ENCODE peak calls at places on chromosomes 16 and 17, in nine cellular contexts. Y, O, H, C, I, E, Z, P and N are unnamed samples.
A peak's percentile ranks its signal among the peaks of the same experiment; 100 is the strongest.

GRCh38 chr16:22625948-22626347 is 115.3 kb downstream of the NPIPB5 start:
- DNase-seq in Y (no peak), O (no peak), H (no peak), C (no peak), I (no peak), E (no peak), Z (no peak), P (no peak), N (no peak)

GRCh38 chr17:39402890-39403605 is 1.6 kb upstream of the FBXL20 start:
- DNase-seq in Y (no peak), O (no peak), H (no peak), C (no peak), I (no peak), E (peak; percentile 10), Z (no peak), P (peak; percentile 46), N (no peak)

GRCh38 chr17:78211032-78211431 is 3.0 kb upstream of the BIRC5 start:
- DNase-seq in Y (no peak), O (no peak), H (no peak), C (no peak), I (no peak), E (no peak), Z (no peak), P (no peak), N (no peak)

GRCh38 chr17:67322039-67322787 is 44.2 kb downstream of the PSMD12 start:
- DNase-seq in Y (no peak), O (no peak), H (no peak), C (no peak), I (peak; percentile 81), E (no peak), Z (no peak), P (no peak), N (no peak)

GRCh38 chr16:66928702-66929388 is 3.5 kb upstream of the RRAD start:
- DNase-seq in Y (peak; percentile 13), O (no peak), H (no peak), C (no peak), I (peak; percentile 58), E (no peak), Z (no peak), P (no peak), N (no peak)

GRCh38 chr16:70428178-70428998 is 10.5 kb downstream of the ST3GAL2 start:
- DNase-seq in Y (no peak), O (no peak), H (peak; percentile 93), C (no peak), I (peak; percentile 75), E (peak; percentile 92), Z (peak; percentile 80), P (peak; percentile 91), N (peak; percentile 22)

GRCh38 chr16:12217341-12217740 is 240.8 kb downstream of the SNX29 start:
- DNase-seq in Y (no peak), O (no peak), H (no peak), C (no peak), I (no peak), E (no peak), Z (no peak), P (no peak), N (no peak)

GRCh38 chr16:53768593-53768992 is 64.6 kb downstream of the FTO start:
- DNase-seq in Y (no peak), O (no peak), H (no peak), C (no peak), I (no peak), E (no peak), Z (no peak), P (no peak), N (no peak)

GRCh38 chr17:72336026-72336803 is 215.4 kb downstream of the SOX9 start:
- DNase-seq in Y (no peak), O (no peak), H (no peak), C (no peak), I (peak; percentile 65), E (no peak), Z (no peak), P (no peak), N (no peak)

GRCh38 chr17:80097307-80097630 is 4.1 kb upstream of the GAA start:
- DNase-seq in Y (no peak), O (no peak), H (no peak), C (no peak), I (no peak), E (no peak), Z (no peak), P (no peak), N (no peak)

GRCh38 chr17:40192961-40193360 is 15.7 kb downstream of the RAPGEFL1 start:
- DNase-seq in Y (no peak), O (no peak), H (no peak), C (no peak), I (no peak), E (no peak), Z (no peak), P (no peak), N (no peak)

GRCh38 chr16:53904533-53904932 is 200.6 kb downstream of the FTO start:
- DNase-seq in Y (no peak), O (no peak), H (no peak), C (no peak), I (no peak), E (no peak), Z (no peak), P (no peak), N (no peak)

GRCh38 chr17:27531469-27531948 is 75.3 kb downstream of the KSR1 start:
- DNase-seq in Y (no peak), O (no peak), H (no peak), C (no peak), I (no peak), E (no peak), Z (no peak), P (no peak), N (no peak)
- H3K27ac ChIP-seq in Y (no peak overlapping the region), O (no peak overlapping the region), H (peak overlapping the region; percentile 22), C (no peak overlapping the region), I (no peak overlapping the region), E (no peak overlapping the region), Z (peak overlapping the region; percentile 31), P (peak overlapping the region; percentile 22), N (peak overlapping the region; percentile 81)

DNA sequence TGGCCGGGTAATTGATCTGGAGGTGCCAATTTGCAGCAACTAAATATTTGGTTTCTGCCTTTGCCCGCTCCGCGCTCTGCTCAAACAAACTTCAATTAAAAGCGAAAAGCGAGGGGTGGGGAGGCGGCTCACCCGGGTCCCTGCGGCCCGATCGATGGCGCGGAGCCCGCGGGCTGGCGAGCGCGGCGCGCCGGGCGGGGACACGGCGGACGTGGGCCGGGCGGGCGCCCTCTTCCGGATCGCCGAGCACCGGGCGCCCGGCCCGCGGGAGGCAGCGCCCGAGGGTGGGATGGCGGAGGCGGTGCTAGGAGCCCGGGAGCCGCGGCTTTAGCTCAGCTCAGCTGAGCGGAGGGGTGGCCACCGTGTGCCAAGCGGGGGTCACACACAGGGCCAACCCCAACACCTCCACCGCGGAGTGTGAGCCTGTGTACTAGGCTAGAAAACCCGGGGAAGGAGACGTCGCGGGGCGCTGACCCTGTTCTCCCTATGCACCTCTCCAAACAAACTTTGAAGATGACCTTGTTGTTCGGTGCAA is 32.2 kb downstream of the DCAKD start:
- DNase-seq in Y (peak; percentile 21), O (peak; percentile 66), H (peak; percentile 60), C (no peak), I (peak; percentile 53), E (peak; percentile 52), Z (no peak), P (no peak), N (no peak)
- H3K27ac ChIP-seq in Y (no peak overlapping the region), O (no peak overlapping the region), H (no peak overlapping the region), C (no peak overlapping the region), I (no peak overlapping the region), E (no peak overlapping the region), Z (no peak overlapping the region), P (peak overlapping the region; percentile 78), N (peak overlapping the region; percentile 16)

GRCh38 chr17:55674107-55674506 is 48.6 kb downstream of the TMEM100 start:
- DNase-seq in Y (no peak), O (no peak), H (no peak), C (no peak), I (no peak), E (no peak), Z (no peak), P (no peak), N (no peak)

GRCh38 chr17:55672585-55673501 is 49.8 kb downstream of the TMEM100 start:
- DNase-seq in Y (no peak), O (no peak), H (peak; percentile 40), C (no peak), I (no peak), E (no peak), Z (no peak), P (no peak), N (no peak)

GRCh38 chr17:55676274-55676673 is 46.4 kb downstream of the TMEM100 start:
- DNase-seq in Y (no peak), O (no peak), H (no peak), C (no peak), I (no peak), E (no peak), Z (no peak), P (no peak), N (no peak)

GRCh38 chr17:55680983-55681382 is 41.7 kb downstream of the TMEM100 start:
- DNase-seq in Y (no peak), O (no peak), H (no peak), C (no peak), I (no peak), E (no peak), Z (no peak), P (no peak), N (no peak)

DNA sequence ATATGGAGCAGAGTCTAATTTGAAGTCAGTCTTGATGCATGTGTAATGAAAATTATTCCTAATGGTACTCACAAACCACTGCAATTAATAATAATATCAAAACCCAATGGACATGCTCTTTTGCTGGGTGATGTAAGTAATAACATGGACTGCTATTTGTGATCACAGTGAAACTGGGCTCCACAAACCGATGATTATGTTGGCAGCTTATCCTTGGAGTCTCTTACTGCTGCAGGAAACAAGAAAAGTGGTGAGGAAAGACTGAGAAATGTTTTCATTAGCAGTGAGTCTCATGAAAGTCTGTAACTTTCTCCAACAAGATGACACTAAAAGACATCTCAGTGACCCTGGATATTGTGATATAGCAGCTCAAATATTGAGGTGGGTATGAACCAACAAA is 45.2 kb downstream of the TMEM100 start:
- DNase-seq in Y (no peak), O (no peak), H (no peak), C (no peak), I (no peak), E (no peak), Z (no peak), P (no peak), N (no peak)
- H3K27ac ChIP-seq in Y (no peak overlapping the region), O (no peak overlapping the region), H (no peak overlapping the region), C (no peak overlapping the region), I (no peak overlapping the region), E (no peak overlapping the region), Z (no peak overlapping the region), P (no peak overlapping the region), N (no peak overlapping the region)

DNA sequence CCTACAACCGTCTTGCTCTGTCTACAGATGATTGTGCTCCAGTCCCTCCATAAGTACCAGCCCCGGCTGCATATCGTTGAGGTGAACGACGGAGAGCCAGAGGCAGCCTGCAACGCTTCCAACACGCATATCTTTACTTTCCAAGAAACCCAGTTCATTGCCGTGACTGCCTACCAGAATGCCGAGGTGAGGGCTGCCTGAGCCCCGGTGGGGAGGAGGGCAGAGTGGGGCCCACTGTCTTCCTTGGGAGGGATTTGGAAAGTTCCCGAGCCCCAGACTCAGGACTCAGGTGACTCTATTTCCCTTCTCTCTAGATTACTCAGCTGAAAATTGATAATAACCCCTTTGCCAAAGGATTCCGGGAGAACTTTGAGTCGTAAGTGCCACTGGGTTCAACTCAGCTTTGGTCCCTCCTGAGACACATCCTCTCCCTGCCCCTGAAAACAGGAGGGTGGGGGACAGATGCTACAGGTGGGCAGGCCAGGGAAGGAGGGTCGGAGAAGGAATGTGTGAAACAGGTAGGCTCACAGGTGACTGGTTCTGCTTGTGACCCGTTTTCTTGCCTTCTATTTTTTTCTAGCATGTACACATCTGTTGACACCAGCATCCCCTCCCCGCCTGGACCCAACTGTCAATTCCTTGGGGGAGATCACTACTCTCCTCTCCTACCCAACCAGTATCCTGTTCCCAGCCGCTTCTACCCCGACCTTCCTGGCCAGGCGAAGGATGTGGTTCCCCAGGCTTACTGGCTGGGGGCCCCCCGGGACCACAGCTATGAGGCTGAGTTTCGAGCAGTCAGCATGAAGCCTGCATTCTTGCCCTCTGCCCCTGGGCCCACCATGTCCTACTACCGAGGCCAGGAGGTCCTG is 11.4 kb downstream of the TBX21 start:
- DNase-seq in Y (no peak), O (no peak), H (no peak), C (no peak), I (no peak), E (no peak), Z (no peak), P (no peak), N (no peak)
- H3K27ac ChIP-seq in Y (no peak overlapping the region), O (no peak overlapping the region), H (no peak overlapping the region), C (no peak overlapping the region), I (no peak overlapping the region), E (no peak overlapping the region), Z (no peak overlapping the region), P (no peak overlapping the region), N (no peak overlapping the region)